ENCODE peak calls at places on chromosomes 3 and 15, in seven cellular contexts. I is natural killer cell; L is SHP77; F is stimulated activated CD4-positive, alpha-beta T cell treated with anti-CD3 and anti-CD28 coated beads, Interleukin-1b, Interleukin-23, amount 100 ng/mL, for 24 hours; P is stimulated activated CD8-positive, alpha-beta memory T cell treated with anti-CD3 and anti-CD28 coated beads, Interleukin-15, amount 100 ng/mL, for 4 hours; H is GM03348; B is EL. R is an unnamed sample.

GRCh38 chr3:24494616-24495333 is at the start of gene THRB:
- DNase-seq in I (no peak), L (no peak), F (no peak), P (no peak), H (peak; percentile 82), B (peak; percentile 47), R (no peak)

GRCh38 chr15:56148099-56148498 is 95.6 kb downstream of the RFX7 start:
- DNase-seq in I (no peak), L (no peak), F (no peak), P (no peak), H (no peak), B (no peak), R (no peak)

GRCh38 chr3:10008588-10009344 is 17.5 kb upstream of the FANCD2 start:
- DNase-seq in I (peak; percentile 77), L (peak; percentile 55), F (peak; percentile 69), P (peak; percentile 37), H (peak; percentile 91), B (peak; percentile 76), R (no peak)

GRCh38 chr15:82538961-82539689 is 1.1 kb downstream of the RPS17 start:
- DNase-seq in I (no peak), L (no peak), F (no peak), P (no peak), H (peak; percentile 43), B (no peak), R (no peak)

GRCh38 chr3:33041909-33042308 is 55.0 kb downstream of the GLB1 start:
- DNase-seq in I (no peak), L (no peak), F (no peak), P (no peak), H (no peak), B (no peak), R (no peak)

GRCh38 chr3:38247366-38248035 is 18.1 kb upstream of the SLC22A13 start:
- DNase-seq in I (no peak), L (no peak), F (no peak), P (no peak), H (peak; percentile 85), B (peak; percentile 89), R (no peak)

GRCh38 chr15:53910852-53911251 is 67.4 kb upstream of the UNC13C start:
- DNase-seq in I (no peak), L (no peak), F (no peak), P (no peak), H (no peak), B (no peak), R (no peak)

GRCh38 chr15:94607176-94607654 is 375.9 kb downstream of the MCTP2 start:
- DNase-seq in I (no peak), L (no peak), F (no peak), P (no peak), H (no peak), B (no peak), R (no peak)

GRCh38 chr15:25092661-25093060 is 137.9 kb downstream of the SNRPN start:
- DNase-seq in I (no peak), L (no peak), F (no peak), P (no peak), H (no peak), B (no peak), R (no peak)

GRCh38 chr3:51682079-51682478 is 11.0 kb downstream of the TEX264 start:
- DNase-seq in I (peak; percentile 64), L (peak; percentile 60), F (peak; percentile 63), P (peak; percentile 57), H (peak; percentile 93), B (peak; percentile 87), R (peak; percentile 37)

GRCh38 chr3:79086514-79086913 is 681.3 kb downstream of the ROBO1 start:
- DNase-seq in I (no peak), L (peak; percentile 48), F (no peak), P (no peak), H (peak; percentile 50), B (peak; percentile 64), R (no peak)

GRCh38 chr3:55592572-55592971 is 105.5 kb upstream of the WNT5A start:
- DNase-seq in I (no peak), L (no peak), F (no peak), P (no peak), H (no peak), B (no peak), R (no peak)

GRCh38 chr15:94412979-94413741 is 181.8 kb downstream of the MCTP2 start:
- DNase-seq in I (no peak), L (peak; percentile 2), F (no peak), P (no peak), H (peak; percentile 9), B (peak; percentile 0), R (no peak)

GRCh38 chr15:62417444-62417843 is 252.4 kb upstream of the C2CD4B start:
- DNase-seq in I (no peak), L (no peak), F (no peak), P (no peak), H (peak; percentile 22), B (peak; percentile 23), R (no peak)

GRCh38 chr3:13547591-13548371 is 1.1 kb upstream of the FBLN2 start:
- DNase-seq in I (no peak), L (no peak), F (no peak), P (no peak), H (no peak), B (no peak), R (no peak)

GRCh38 chr3:46960081-46960701 is 16.4 kb downstream of the CCDC12 start:
- DNase-seq in I (no peak), L (no peak), F (no peak), P (no peak), H (peak; percentile 63), B (peak; percentile 56), R (no peak)

GRCh38 chr3:189921770-189922169 is 198.9 kb downstream of the P3H2 start:
- DNase-seq in I (no peak), L (no peak), F (no peak), P (no peak), H (no peak), B (no peak), R (no peak)

GRCh38 chr3:69200384-69201068 is 78.1 kb upstream of the LMOD3 start:
- DNase-seq in I (no peak), L (no peak), F (no peak), P (peak; percentile 30), H (no peak), B (no peak), R (no peak)

GRCh38 chr3:30199855-30200254 is 406.5 kb upstream of the TGFBR2 start:
- DNase-seq in I (no peak), L (no peak), F (no peak), P (no peak), H (no peak), B (no peak), R (no peak)

GRCh38 chr3:134372405-134373277 is 1.6 kb downstream of the AMOTL2 start:
- DNase-seq in I (no peak), L (no peak), F (no peak), P (no peak), H (no peak), B (peak; percentile 33), R (no peak)

GRCh38 chr15:78312956-78313355 is 13.5 kb upstream of the SKIC8 start:
- DNase-seq in I (no peak), L (no peak), F (no peak), P (no peak), H (no peak), B (no peak), R (no peak)

GRCh38 chr15:48358229-48358641 is 27.0 kb downstream of the DUT start:
- DNase-seq in I (no peak), L (no peak), F (no peak), P (no peak), H (peak; percentile 36), B (peak; percentile 38), R (no peak)

GRCh38 chr3:188890572-188891270 is 281.1 kb upstream of the TPRG1 start:
- DNase-seq in I (no peak), L (no peak), F (no peak), P (no peak), H (peak; percentile 28), B (peak; percentile 81), R (no peak)

R was measured in esophagus squamous epithelium.